ENCODE peak calls at places on chromosomes 16 and 17, in seven cellular contexts. F is tibial nerve, S is A549, Z is ovary, C is sigmoid colon, W is stomach, H is GM12878. R is an unnamed sample.

GRCh38 chr17:16491703-16492612 is at the start of gene LRRC75A:
- DNase-seq in F (no peak), S (peak), Z (peak), C (no peak), W (peak), H (no peak), R (no peak)

GRCh38 chr16:8108991-8109509 is 481.3 kb downstream of the TMEM114 start:
- DNase-seq in F (no peak), S (no peak), Z (no peak), C (no peak), W (no peak), H (no peak), R (no peak)

GRCh38 chr17:29734640-29735039 is 111.9 kb upstream of the CORO6 start:
- DNase-seq in F (no peak), S (no peak), Z (no peak), C (no peak), W (no peak), H (no peak), R (no peak)

GRCh38 chr16:69432069-69432468 is 7.7 kb downstream of the CYB5B start:
- DNase-seq in F (no peak), S (no peak), Z (no peak), C (no peak), W (no peak), H (no peak), R (no peak)

GRCh38 chr16:14487579-14487978 is 142.5 kb downstream of the PARN start:
- DNase-seq in F (no peak), S (no peak), Z (no peak), C (no peak), W (no peak), H (no peak), R (no peak)

GRCh38 chr17:72687941-72688340 is 404.5 kb downstream of the SLC39A11 start:
- DNase-seq in F (no peak), S (no peak), Z (no peak), C (no peak), W (no peak), H (no peak), R (no peak)

GRCh38 chr16:65509172-65509571 is 387.3 kb upstream of the CDH11 start:
- DNase-seq in F (no peak), S (no peak), Z (no peak), C (no peak), W (no peak), H (no peak), R (no peak)

GRCh38 chr16:73054131-73054496 is 6.2 kb upstream of the ZFHX3 start:
- DNase-seq in F (no peak), S (no peak), Z (no peak), C (peak), W (no peak), H (no peak), R (no peak)

GRCh38 chr17:10657866-10658265 is 757 bp upstream of the MYH3 start:
- DNase-seq in F (no peak), S (no peak), Z (no peak), C (no peak), W (no peak), H (no peak), R (no peak)

GRCh38 chr17:50618941-50619340 is 15.7 kb upstream of the ABCC3 start:
- DNase-seq in F (no peak), S (no peak), Z (no peak), C (no peak), W (no peak), H (no peak), R (no peak)

GRCh38 chr16:70688266-70688742 is 2.5 kb upstream of the MTSS2 start:
- DNase-seq in F (peak), S (no peak), Z (peak), C (peak), W (peak), H (no peak), R (no peak)

GRCh38 chr17:3256575-3256974 is 41.6 kb downstream of the OR3A1 start:
- DNase-seq in F (no peak), S (no peak), Z (no peak), C (no peak), W (no peak), H (no peak), R (no peak)
- H3K4me3 ChIP-seq in F (no peak), S (no peak), Z (no peak), C (no peak), W (no peak), H (no peak), R (no peak)

DNA sequence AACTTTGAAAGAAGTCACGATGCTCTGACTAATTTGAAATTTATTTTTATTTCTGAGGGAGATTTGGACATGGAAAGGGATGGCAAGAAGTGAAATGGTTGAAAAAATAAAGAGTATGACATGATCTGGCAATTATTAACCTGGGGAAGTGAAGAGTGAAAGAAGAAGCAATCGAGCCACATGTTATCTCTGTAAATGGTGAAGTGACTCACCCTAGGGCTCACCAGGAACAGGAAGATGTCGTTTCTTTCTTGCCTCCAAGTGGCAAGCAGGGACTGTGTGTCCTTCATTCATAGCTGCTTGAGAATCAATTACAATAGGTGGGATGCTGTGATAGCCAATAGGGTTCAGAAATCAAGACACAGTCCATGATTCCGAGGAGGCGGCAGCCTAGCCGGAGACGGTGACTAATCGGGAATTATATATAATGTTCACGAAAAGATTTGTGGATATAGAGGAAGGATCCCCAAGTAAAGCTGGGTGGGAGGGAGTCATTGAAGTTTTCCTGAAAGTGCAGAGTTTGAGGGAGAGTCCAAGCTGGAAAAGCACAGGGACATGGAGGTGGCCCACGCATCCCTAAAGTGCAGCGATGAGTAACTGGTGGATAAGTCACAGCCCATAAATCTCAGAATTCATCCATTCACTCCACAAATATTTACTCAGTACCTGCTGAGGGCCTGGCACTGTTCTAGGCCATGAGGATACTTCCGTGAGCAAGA is 18.2 kb upstream of the KRT20 start:
- DNase-seq in F (no peak), S (peak), Z (no peak), C (no peak), W (peak), H (no peak), R (no peak)
- TF ChIP-seq EP300 in F (no peak), S (peak), Z (no peak), C (no peak), W (no peak), H (no peak), R (no peak)

GRCh38 chr17:58086953-58087352 is 3.7 kb downstream of the DYNLL2 start:
- DNase-seq in F (no peak), S (no peak), Z (no peak), C (no peak), W (no peak), H (no peak), R (no peak)

GRCh38 chr17:58084317-58084981 is 1.2 kb downstream of the DYNLL2 start:
- DNase-seq in F (no peak), S (peak), Z (peak), C (peak), W (peak), H (peak), R (no peak)

GRCh38 chr17:58082870-58083490 is at the start of gene DYNLL2:
- DNase-seq in F (peak), S (peak), Z (peak), C (peak), W (peak), H (peak), R (peak)

GRCh38 chr17:58083491-58084316 is 485 bp downstream of the DYNLL2 start:
- DNase-seq in F (no peak), S (peak), Z (peak), C (peak), W (peak), H (no peak), R (no peak)

GRCh38 chr17:58085039-58085715 is 2.0 kb downstream of the DYNLL2 start:
- DNase-seq in F (no peak), S (no peak), Z (no peak), C (no peak), W (no peak), H (no peak), R (no peak)
- H3K4me3 ChIP-seq in F (peak), S (peak), Z (peak), C (peak), W (peak), H (peak), R (peak)

GRCh38 chr16:49698931-49699715 is 156.8 kb downstream of the ZNF423 start:
- DNase-seq in F (peak), S (no peak), Z (peak), C (peak), W (no peak), H (no peak), R (peak)
- TF ChIP-seq EP300 in F (peak), S (no peak), Z (no peak), C (no peak), W (no peak), H (no peak), R (no peak)

GRCh38 chr16:17133851-17134250 is 336.9 kb downstream of the XYLT1 start:
- DNase-seq in F (no peak), S (no peak), Z (no peak), C (no peak), W (no peak), H (no peak), R (no peak)

GRCh38 chr16:17130733-17131132 is 340.0 kb downstream of the XYLT1 start:
- DNase-seq in F (no peak), S (no peak), Z (no peak), C (no peak), W (no peak), H (no peak), R (no peak)

GRCh38 chr16:17135439-17135838 is 335.3 kb downstream of the XYLT1 start:
- DNase-seq in F (no peak), S (no peak), Z (no peak), C (no peak), W (no peak), H (no peak), R (no peak)

GRCh38 chr16:17131351-17131750 is 339.4 kb downstream of the XYLT1 start:
- DNase-seq in F (no peak), S (no peak), Z (no peak), C (no peak), W (no peak), H (no peak), R (no peak)

GRCh38 chr16:17134586-17134985 is 336.2 kb downstream of the XYLT1 start:
- DNase-seq in F (no peak), S (no peak), Z (no peak), C (no peak), W (no peak), H (peak), R (no peak)
- H3K4me3 ChIP-seq in F (no peak), S (no peak), Z (no peak), C (no peak), W (no peak), H (no peak), R (no peak)

GRCh38 chr17:48294193-48294909 is 135.7 kb downstream of the SKAP1 start:
- DNase-seq in F (no peak), S (no peak), Z (no peak), C (no peak), W (no peak), H (no peak), R (no peak)
- TF ChIP-seq EP300 in F (no peak), S (no peak), Z (no peak), C (no peak), W (no peak), H (no peak), R (no peak)

GRCh38 chr17:8628172-8628571 is 2.4 kb downstream of the MYH10 start:
- DNase-seq in F (no peak), S (no peak), Z (no peak), C (no peak), W (no peak), H (no peak), R (no peak)
- H3K4me3 ChIP-seq in F (no peak), S (no peak), Z (no peak), C (no peak), W (no peak), H (no peak), R (no peak)

DNA sequence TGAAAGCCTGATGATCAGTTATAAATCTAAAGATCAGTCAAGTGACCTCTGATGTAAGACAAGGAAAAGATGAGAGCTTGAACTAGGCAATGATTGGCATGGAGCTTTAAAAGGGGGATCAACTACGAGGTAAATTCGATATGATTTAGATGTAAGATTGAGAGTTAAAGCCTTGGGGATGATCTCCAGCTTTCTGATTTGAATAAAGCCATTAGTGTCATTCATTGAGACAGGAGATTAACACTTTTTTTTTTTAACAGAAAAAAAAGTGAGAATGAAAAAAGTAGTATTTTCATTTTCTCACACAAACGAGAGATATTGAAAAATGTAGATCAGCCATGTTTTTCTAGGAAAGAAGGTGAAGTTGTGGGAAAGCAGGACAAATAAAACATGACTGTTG is 225.4 kb downstream of the CNTNAP4 start:
- DNase-seq in F (no peak), S (no peak), Z (no peak), C (no peak), W (no peak), H (no peak), R (no peak)
- TF ChIP-seq EP300 in F (no peak), S (no peak), Z (no peak), C (no peak), W (no peak), H (no peak), R (no peak)

GRCh38 chr16:80997139-80997798 is 9.4 kb downstream of the CMC2 start:
- DNase-seq in F (no peak), S (peak), Z (no peak), C (no peak), W (no peak), H (peak), R (no peak)
- H3K4me3 ChIP-seq in F (no peak), S (peak), Z (no peak), C (peak), W (peak), H (peak), R (peak)

DNA sequence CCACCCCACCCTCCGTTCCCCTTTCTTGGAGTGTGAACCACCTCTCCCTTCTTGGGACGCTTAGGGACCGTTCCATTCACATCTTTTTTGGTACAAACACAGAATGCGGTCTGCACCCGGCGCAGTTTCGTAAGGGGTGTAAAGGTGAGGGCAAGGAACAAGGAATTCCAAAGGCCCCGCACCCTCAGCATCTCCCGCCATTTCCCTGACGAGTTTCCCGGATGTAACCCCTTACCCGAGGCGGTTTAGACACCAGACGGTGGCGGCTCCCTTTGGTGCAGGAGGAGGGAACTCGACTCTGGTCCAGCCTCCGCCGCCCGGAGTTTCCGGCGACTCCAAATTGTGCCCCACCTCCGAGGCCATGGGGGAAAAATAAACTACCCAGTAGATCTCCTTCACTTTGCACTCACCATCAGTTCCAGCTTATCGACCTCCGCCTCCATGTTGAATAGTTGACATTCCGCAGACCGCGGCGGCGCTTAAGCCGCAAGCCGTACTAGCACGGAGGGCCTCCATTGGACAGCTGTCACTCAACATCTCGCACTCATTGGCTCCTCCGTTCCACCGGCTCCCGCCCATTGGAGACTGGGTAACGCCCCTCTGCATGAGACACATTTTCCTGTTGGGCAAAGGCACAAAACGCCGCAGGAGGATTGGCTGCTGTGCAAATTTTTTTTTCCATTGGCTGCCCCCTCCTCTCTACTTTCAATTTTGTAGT is at the start of gene SKA2:
- DNase-seq in F (peak), S (peak), Z (peak), C (peak), W (peak), H (peak), R (peak)
- TF ChIP-seq EP300 in F (peak), S (no peak), Z (no peak), C (no peak), W (no peak), H (no peak), R (no peak)